ENCODE peak calls at places on chromosomes 7 and 10, in five cellular contexts. One of them, this sample, is unnamed.

GRCh38 chr7:119438315-119438714 is 834.7 kb upstream of the KCND2 start:
- ATAC-seq in activated CD8-positive, alpha-beta T cell treated with anti-CD3 and anti-CD28 coated beads, Interleukin-2, amount 10 ng/mL, durations not matched to agents 7 days and 5 days: no peak
- ATAC-seq in T-cell: no peak
- ATAC-seq in naive B cell: no peak
- ATAC-seq in stimulated activated naive CD8-positive, alpha-beta T cell treated with anti-CD3 and anti-CD28 coated beads, Interleukin-15, amount 100 ng/mL, for 72 hours: no peak
- ATAC-seq in this sample: no peak

GRCh38 chr10:109665321-109665720 is 258.0 kb downstream of the XPNPEP1 start:
- ATAC-seq in activated CD8-positive, alpha-beta T cell treated with anti-CD3 and anti-CD28 coated beads, Interleukin-2, amount 10 ng/mL, durations not matched to agents 7 days and 5 days: no peak
- ATAC-seq in stimulated activated naive CD8-positive, alpha-beta T cell treated with anti-CD3 and anti-CD28 coated beads, Interleukin-15, amount 100 ng/mL, for 72 hours: no peak
- ATAC-seq in naive B cell: no peak
- ATAC-seq in T-cell: no peak
- ATAC-seq in this sample: no peak

GRCh38 chr10:68053553-68053952 is 21.5 kb downstream of the HERC4 start:
- ATAC-seq in naive B cell: no peak
- ATAC-seq in T-cell: no peak
- ATAC-seq in activated CD8-positive, alpha-beta T cell treated with anti-CD3 and anti-CD28 coated beads, Interleukin-2, amount 10 ng/mL, durations not matched to agents 7 days and 5 days: no peak
- ATAC-seq in stimulated activated naive CD8-positive, alpha-beta T cell treated with anti-CD3 and anti-CD28 coated beads, Interleukin-15, amount 100 ng/mL, for 72 hours: no peak
- ATAC-seq in this sample: no peak

GRCh38 chr7:151306860-151307259 is 34.8 kb upstream of the NUB1 start:
- ATAC-seq in activated CD8-positive, alpha-beta T cell treated with anti-CD3 and anti-CD28 coated beads, Interleukin-2, amount 10 ng/mL, durations not matched to agents 7 days and 5 days: no peak
- ATAC-seq in naive B cell: no peak
- ATAC-seq in stimulated activated naive CD8-positive, alpha-beta T cell treated with anti-CD3 and anti-CD28 coated beads, Interleukin-15, amount 100 ng/mL, for 72 hours: no peak
- ATAC-seq in T-cell: no peak
- ATAC-seq in this sample: no peak

GRCh38 chr7:73423519-73424485 is 9.8 kb upstream of the FZD9 start:
- ATAC-seq in naive B cell: peak
- ATAC-seq in stimulated activated naive CD8-positive, alpha-beta T cell treated with anti-CD3 and anti-CD28 coated beads, Interleukin-15, amount 100 ng/mL, for 72 hours: peak
- ATAC-seq in activated CD8-positive, alpha-beta T cell treated with anti-CD3 and anti-CD28 coated beads, Interleukin-2, amount 10 ng/mL, durations not matched to agents 7 days and 5 days: no peak
- ATAC-seq in T-cell: no peak
- ATAC-seq in this sample: peak

GRCh38 chr10:46515402-46516192 is 40.9 kb downstream of the GPRIN2 start:
- ATAC-seq in naive B cell: no peak
- ATAC-seq in stimulated activated naive CD8-positive, alpha-beta T cell treated with anti-CD3 and anti-CD28 coated beads, Interleukin-15, amount 100 ng/mL, for 72 hours: no peak
- ATAC-seq in activated CD8-positive, alpha-beta T cell treated with anti-CD3 and anti-CD28 coated beads, Interleukin-2, amount 10 ng/mL, durations not matched to agents 7 days and 5 days: no peak
- ATAC-seq in T-cell: no peak
- ATAC-seq in this sample: peak

GRCh38 chr10:28981007-28981406 is 303.7 kb downstream of the BAMBI start:
- ATAC-seq in stimulated activated naive CD8-positive, alpha-beta T cell treated with anti-CD3 and anti-CD28 coated beads, Interleukin-15, amount 100 ng/mL, for 72 hours: no peak
- ATAC-seq in activated CD8-positive, alpha-beta T cell treated with anti-CD3 and anti-CD28 coated beads, Interleukin-2, amount 10 ng/mL, durations not matched to agents 7 days and 5 days: no peak
- ATAC-seq in naive B cell: no peak
- ATAC-seq in T-cell: no peak
- ATAC-seq in this sample: no peak

GRCh38 chr7:22255834-22256233 is 101.1 kb downstream of the RAPGEF5 start:
- ATAC-seq in activated CD8-positive, alpha-beta T cell treated with anti-CD3 and anti-CD28 coated beads, Interleukin-2, amount 10 ng/mL, durations not matched to agents 7 days and 5 days: no peak
- ATAC-seq in stimulated activated naive CD8-positive, alpha-beta T cell treated with anti-CD3 and anti-CD28 coated beads, Interleukin-15, amount 100 ng/mL, for 72 hours: no peak
- ATAC-seq in T-cell: no peak
- ATAC-seq in naive B cell: no peak
- ATAC-seq in this sample: no peak

GRCh38 chr7:149791411-149792219 is 18.2 kb upstream of the ZNF467 start:
- ATAC-seq in naive B cell: no peak
- ATAC-seq in stimulated activated naive CD8-positive, alpha-beta T cell treated with anti-CD3 and anti-CD28 coated beads, Interleukin-15, amount 100 ng/mL, for 72 hours: peak
- ATAC-seq in activated CD8-positive, alpha-beta T cell treated with anti-CD3 and anti-CD28 coated beads, Interleukin-2, amount 10 ng/mL, durations not matched to agents 7 days and 5 days: no peak
- ATAC-seq in T-cell: no peak
- ATAC-seq in this sample: peak

GRCh38 chr7:15556706-15557105 is 5.1 kb downstream of the AGMO start:
- ATAC-seq in activated CD8-positive, alpha-beta T cell treated with anti-CD3 and anti-CD28 coated beads, Interleukin-2, amount 10 ng/mL, durations not matched to agents 7 days and 5 days: no peak
- ATAC-seq in T-cell: no peak
- ATAC-seq in stimulated activated naive CD8-positive, alpha-beta T cell treated with anti-CD3 and anti-CD28 coated beads, Interleukin-15, amount 100 ng/mL, for 72 hours: no peak
- ATAC-seq in naive B cell: no peak
- ATAC-seq in this sample: no peak

GRCh38 chr10:100528885-100529472 is 692 bp downstream of the NDUFB8 start:
- ATAC-seq in activated CD8-positive, alpha-beta T cell treated with anti-CD3 and anti-CD28 coated beads, Interleukin-2, amount 10 ng/mL, durations not matched to agents 7 days and 5 days: no peak
- ATAC-seq in stimulated activated naive CD8-positive, alpha-beta T cell treated with anti-CD3 and anti-CD28 coated beads, Interleukin-15, amount 100 ng/mL, for 72 hours: peak
- ATAC-seq in T-cell: peak
- ATAC-seq in naive B cell: peak
- ATAC-seq in this sample: no peak

GRCh38 chr7:112492165-112492564 is 11.4 kb downstream of the LSMEM1 start:
- ATAC-seq in naive B cell: no peak
- ATAC-seq in T-cell: no peak
- ATAC-seq in stimulated activated naive CD8-positive, alpha-beta T cell treated with anti-CD3 and anti-CD28 coated beads, Interleukin-15, amount 100 ng/mL, for 72 hours: no peak
- ATAC-seq in activated CD8-positive, alpha-beta T cell treated with anti-CD3 and anti-CD28 coated beads, Interleukin-2, amount 10 ng/mL, durations not matched to agents 7 days and 5 days: no peak
- ATAC-seq in this sample: no peak

GRCh38 chr10:103598654-103599115 is 105.2 kb downstream of the NEURL1 start:
- ATAC-seq in activated CD8-positive, alpha-beta T cell treated with anti-CD3 and anti-CD28 coated beads, Interleukin-2, amount 10 ng/mL, durations not matched to agents 7 days and 5 days: no peak
- ATAC-seq in T-cell: no peak
- ATAC-seq in stimulated activated naive CD8-positive, alpha-beta T cell treated with anti-CD3 and anti-CD28 coated beads, Interleukin-15, amount 100 ng/mL, for 72 hours: no peak
- ATAC-seq in naive B cell: no peak
- ATAC-seq in this sample: no peak

GRCh38 chr10:18400201-18400910 is 251.0 kb downstream of the NSUN6 start:
- ATAC-seq in stimulated activated naive CD8-positive, alpha-beta T cell treated with anti-CD3 and anti-CD28 coated beads, Interleukin-15, amount 100 ng/mL, for 72 hours: no peak
- ATAC-seq in activated CD8-positive, alpha-beta T cell treated with anti-CD3 and anti-CD28 coated beads, Interleukin-2, amount 10 ng/mL, durations not matched to agents 7 days and 5 days: no peak
- ATAC-seq in naive B cell: no peak
- ATAC-seq in T-cell: no peak
- ATAC-seq in this sample: peak

GRCh38 chr7:1235501-1236131 is 2.9 kb downstream of the UNCX start:
- ATAC-seq in stimulated activated naive CD8-positive, alpha-beta T cell treated with anti-CD3 and anti-CD28 coated beads, Interleukin-15, amount 100 ng/mL, for 72 hours: no peak
- ATAC-seq in activated CD8-positive, alpha-beta T cell treated with anti-CD3 and anti-CD28 coated beads, Interleukin-2, amount 10 ng/mL, durations not matched to agents 7 days and 5 days: no peak
- ATAC-seq in T-cell: peak
- ATAC-seq in naive B cell: no peak
- ATAC-seq in this sample: no peak

GRCh38 chr10:100433253-100434240 is 29.3 kb upstream of the WNT8B start:
- ATAC-seq in T-cell: peak
- ATAC-seq in naive B cell: peak
- ATAC-seq in activated CD8-positive, alpha-beta T cell treated with anti-CD3 and anti-CD28 coated beads, Interleukin-2, amount 10 ng/mL, durations not matched to agents 7 days and 5 days: peak
- ATAC-seq in stimulated activated naive CD8-positive, alpha-beta T cell treated with anti-CD3 and anti-CD28 coated beads, Interleukin-15, amount 100 ng/mL, for 72 hours: peak
- ATAC-seq in this sample: peak

GRCh38 chr7:15213093-15213492 is 310.5 kb upstream of the DGKB start:
- ATAC-seq in activated CD8-positive, alpha-beta T cell treated with anti-CD3 and anti-CD28 coated beads, Interleukin-2, amount 10 ng/mL, durations not matched to agents 7 days and 5 days: no peak
- ATAC-seq in naive B cell: no peak
- ATAC-seq in stimulated activated naive CD8-positive, alpha-beta T cell treated with anti-CD3 and anti-CD28 coated beads, Interleukin-15, amount 100 ng/mL, for 72 hours: no peak
- ATAC-seq in T-cell: no peak
- ATAC-seq in this sample: no peak

GRCh38 chr10:119406888-119407777 is 135.4 kb downstream of the RGS10 start:
- ATAC-seq in naive B cell: peak
- ATAC-seq in activated CD8-positive, alpha-beta T cell treated with anti-CD3 and anti-CD28 coated beads, Interleukin-2, amount 10 ng/mL, durations not matched to agents 7 days and 5 days: no peak
- ATAC-seq in stimulated activated naive CD8-positive, alpha-beta T cell treated with anti-CD3 and anti-CD28 coated beads, Interleukin-15, amount 100 ng/mL, for 72 hours: no peak
- ATAC-seq in T-cell: no peak
- ATAC-seq in this sample: no peak

GRCh38 chr7:36036590-36036989 is 116.5 kb upstream of the EEPD1 start:
- ATAC-seq in stimulated activated naive CD8-positive, alpha-beta T cell treated with anti-CD3 and anti-CD28 coated beads, Interleukin-15, amount 100 ng/mL, for 72 hours: no peak
- ATAC-seq in naive B cell: no peak
- ATAC-seq in activated CD8-positive, alpha-beta T cell treated with anti-CD3 and anti-CD28 coated beads, Interleukin-2, amount 10 ng/mL, durations not matched to agents 7 days and 5 days: no peak
- ATAC-seq in T-cell: no peak
- ATAC-seq in this sample: no peak

GRCh38 chr10:71471957-71472365 is 75.2 kb downstream of the CDH23 start:
- ATAC-seq in activated CD8-positive, alpha-beta T cell treated with anti-CD3 and anti-CD28 coated beads, Interleukin-2, amount 10 ng/mL, durations not matched to agents 7 days and 5 days: no peak
- ATAC-seq in naive B cell: no peak
- ATAC-seq in T-cell: no peak
- ATAC-seq in stimulated activated naive CD8-positive, alpha-beta T cell treated with anti-CD3 and anti-CD28 coated beads, Interleukin-15, amount 100 ng/mL, for 72 hours: no peak
- ATAC-seq in this sample: no peak

GRCh38 chr10:53508197-53508596 is 735.6 kb upstream of the MBL2 start:
- ATAC-seq in activated CD8-positive, alpha-beta T cell treated with anti-CD3 and anti-CD28 coated beads, Interleukin-2, amount 10 ng/mL, durations not matched to agents 7 days and 5 days: no peak
- ATAC-seq in naive B cell: no peak
- ATAC-seq in T-cell: no peak
- ATAC-seq in stimulated activated naive CD8-positive, alpha-beta T cell treated with anti-CD3 and anti-CD28 coated beads, Interleukin-15, amount 100 ng/mL, for 72 hours: no peak
- ATAC-seq in this sample: no peak

This sample was measured in stimulated activated memory B cell treated with anti-CD40 and anti-IgM and Interleukin-4, amounts not matched to agents 10 μg/mL and 1 μg/mL and 100 μg/mL, for 72 hours.